ENCODE peak calls at places on chromosomes 7 and 10, in six cellular contexts. K is neural progenitor cell, U is IMR-90, Q is fibroblast of lung, H is tibial artery, E is stomach. D is an unnamed sample. For H3K4me1, the result is how much of the 10 kb centered on the place peaks cover.

GRCh38 chr10:14329609-14330246 is 996 bp downstream of the FRMD4A start:
- DNase-seq in U (peak), H (no peak), K (peak), Q (peak), E (no peak), D (no peak)

GRCh38 chr10:13637303-13637856 is 50.6 kb downstream of the PRPF18 start:
- DNase-seq in K (no peak), H (no peak), U (no peak), E (no peak), Q (peak), D (no peak)

GRCh38 chr10:13349776-13350274 is 1.7 kb upstream of the SEPHS1 start:
- DNase-seq in U (peak), Q (peak), H (peak), K (peak), E (peak), D (peak)

GRCh38 chr7:49635800-49636199 is 137.6 kb upstream of the VWC2 start:
- DNase-seq in H (no peak), U (no peak), E (no peak), Q (no peak), K (no peak), D (no peak)

GRCh38 chr10:77886795-77887355 is 39.7 kb downstream of the DLG5 start:
- DNase-seq in Q (no peak), K (no peak), H (no peak), U (no peak), E (no peak), D (no peak)

GRCh38 chr7:132759482-132760240 is 183.4 kb upstream of the PLXNA4 start:
- DNase-seq in K (no peak), U (no peak), Q (no peak), E (no peak), H (no peak), D (no peak)

GRCh38 chr7:81690251-81690650 is 79.6 kb downstream of the HGF start:
- DNase-seq in K (no peak), H (no peak), Q (peak), E (no peak), U (no peak), D (no peak)

GRCh38 chr10:123998197-123999141 is 94.9 kb downstream of the CHST15 start:
- DNase-seq in K (no peak), Q (no peak), H (no peak), U (no peak), E (no peak), D (no peak)

GRCh38 chr7:23333671-23334246 is 34.6 kb downstream of the MALSU1 start:
- DNase-seq in H (peak), Q (peak), E (no peak), U (peak), K (no peak), D (no peak)

GRCh38 chr10:6694447-6695155 is 114.5 kb upstream of the PRKCQ start:
- DNase-seq in E (no peak), H (no peak), U (no peak), Q (peak), K (no peak), D (no peak)

GRCh38 chr10:43250625-43250924 is 16.3 kb downstream of the RASGEF1A start:
- DNase-seq in U (no peak), H (no peak), K (no peak), Q (no peak), E (no peak), D (peak)

GRCh38 chr10:48455392-48456151 is 149.1 kb downstream of the MAPK8 start:
- DNase-seq in E (peak), H (no peak), U (no peak), K (no peak), Q (no peak), D (peak)

GRCh38 chr7:31058122-31058521 is 6.0 kb downstream of the ADCYAP1R1 start:
- DNase-seq in K (no peak), E (no peak), Q (peak), U (peak), H (no peak), D (no peak)

GRCh38 chr7:24965831-24966708 is 13.9 kb downstream of the OSBPL3 start:
- DNase-seq in Q (peak), E (no peak), K (peak), H (peak), U (peak), D (no peak)

GRCh38 chr10:58590152-58590551 is 77.5 kb downstream of the BICC1 start:
- DNase-seq in H (peak), U (peak), K (no peak), E (no peak), Q (peak), D (no peak)

GRCh38 chr7:41501016-41501415 is 201.9 kb downstream of the INHBA start:
- DNase-seq in Q (peak), H (no peak), U (no peak), E (no peak), K (no peak), D (no peak)

GRCh38 chr10:48659790-48660189 is 24.9 kb upstream of the WDFY4 start:
- DNase-seq in Q (no peak), K (peak), U (no peak), E (no peak), H (no peak), D (no peak)

GRCh38 chr7:46568420-46569116 is 647.5 kb upstream of the IGFBP3 start:
- DNase-seq in Q (no peak), E (no peak), H (no peak), K (no peak), U (no peak), D (no peak)

GRCh38 chr7:69781412-69781846 is 183.2 kb downstream of the AUTS2 start:
- DNase-seq in U (no peak), K (no peak), Q (peak), H (peak), E (no peak), D (no peak)

GRCh38 chr10:7337431-7338171 is 73.2 kb downstream of the SFMBT2 start:
- DNase-seq in U (no peak), Q (no peak), E (no peak), K (no peak), H (no peak), D (no peak)

GRCh38 chr7:47587389-47587788 is 5.5 kb upstream of the TNS3 start:
- DNase-seq in H (no peak), K (no peak), Q (no peak), E (peak), U (no peak), D (peak)

GRCh38 chr7:23438171-23438570 is 32.1 kb downstream of the IGF2BP3 start:
- DNase-seq in E (no peak), H (no peak), U (no peak), K (no peak), Q (peak), D (no peak)

GRCh38 chr7:84529480-84530205 is 335.1 kb upstream of the SEMA3A start:
- DNase-seq in H (no peak), K (no peak), U (peak), E (no peak), Q (peak), D (no peak)

GRCh38 chr10:10396601-10397000 is 621.1 kb upstream of the CELF2 start:
- DNase-seq in E (no peak), K (no peak), Q (no peak), U (peak), H (no peak), D (no peak)

DNA sequence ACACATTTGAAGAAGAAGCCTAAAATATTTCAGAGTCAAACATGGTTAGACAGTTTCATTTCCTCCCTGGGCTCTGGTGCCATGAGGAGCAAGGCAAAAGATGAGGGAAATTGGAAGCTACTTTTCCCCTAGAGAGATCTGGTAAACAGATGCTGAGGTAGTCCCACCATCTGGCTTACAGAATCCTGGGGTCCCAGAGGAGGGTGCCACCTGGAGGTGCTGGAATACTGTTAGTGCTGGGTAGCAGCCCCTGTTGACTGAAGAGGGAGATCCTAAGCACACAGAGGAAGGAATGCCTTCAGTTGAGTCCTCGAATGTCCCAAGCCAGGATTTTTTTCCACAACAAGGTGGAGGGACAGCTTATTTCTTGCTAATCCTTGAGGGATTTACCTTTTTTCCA is 160.1 kb downstream of the FZD1 start:
- DNase-seq in E (no peak), U (no peak), K (peak), Q (no peak), H (no peak), D (no peak)
- TF ChIP-seq CTCF in E (no peak), U (no peak), K (peak), Q (no peak), H (no peak), D (no peak)

GRCh38 chr7:134453526-134453925 is 5.4 kb downstream of the AKR1B1 start:
- DNase-seq in Q (no peak), H (no peak), K (no peak), E (no peak), U (no peak), D (no peak)
- H3K4me1 ChIP-seq in Q (under half), H (under half), K (under half), E (half or more), U (under half), D (under half)

GRCh38 chr7:76063114-76063513 is 15.2 kb downstream of the MDH2 start:
- DNase-seq in Q (no peak), U (no peak), E (no peak), H (no peak), K (no peak), D (no peak)
- TF ChIP-seq CTCF in Q (no peak), U (no peak), E (no peak), H (no peak), K (no peak), D (no peak)

GRCh38 chr10:21523557-21524008 is 1.9 kb downstream of the SKIDA1 start:
- DNase-seq in Q (peak), E (no peak), H (no peak), U (peak), K (peak), D (no peak)

GRCh38 chr10:21525367-21526183 is at the start of gene SKIDA1:
- DNase-seq in H (peak), U (peak), E (peak), Q (peak), K (peak), D (peak)

GRCh38 chr10:21524131-21524525 is 1.4 kb downstream of the SKIDA1 start:
- DNase-seq in K (no peak), E (no peak), H (no peak), U (no peak), Q (no peak), D (no peak)

GRCh38 chr10:21526184-21526951 is 886 bp upstream of the SKIDA1 start:
- DNase-seq in E (peak), H (peak), K (peak), U (peak), Q (peak), D (peak)

DNA sequence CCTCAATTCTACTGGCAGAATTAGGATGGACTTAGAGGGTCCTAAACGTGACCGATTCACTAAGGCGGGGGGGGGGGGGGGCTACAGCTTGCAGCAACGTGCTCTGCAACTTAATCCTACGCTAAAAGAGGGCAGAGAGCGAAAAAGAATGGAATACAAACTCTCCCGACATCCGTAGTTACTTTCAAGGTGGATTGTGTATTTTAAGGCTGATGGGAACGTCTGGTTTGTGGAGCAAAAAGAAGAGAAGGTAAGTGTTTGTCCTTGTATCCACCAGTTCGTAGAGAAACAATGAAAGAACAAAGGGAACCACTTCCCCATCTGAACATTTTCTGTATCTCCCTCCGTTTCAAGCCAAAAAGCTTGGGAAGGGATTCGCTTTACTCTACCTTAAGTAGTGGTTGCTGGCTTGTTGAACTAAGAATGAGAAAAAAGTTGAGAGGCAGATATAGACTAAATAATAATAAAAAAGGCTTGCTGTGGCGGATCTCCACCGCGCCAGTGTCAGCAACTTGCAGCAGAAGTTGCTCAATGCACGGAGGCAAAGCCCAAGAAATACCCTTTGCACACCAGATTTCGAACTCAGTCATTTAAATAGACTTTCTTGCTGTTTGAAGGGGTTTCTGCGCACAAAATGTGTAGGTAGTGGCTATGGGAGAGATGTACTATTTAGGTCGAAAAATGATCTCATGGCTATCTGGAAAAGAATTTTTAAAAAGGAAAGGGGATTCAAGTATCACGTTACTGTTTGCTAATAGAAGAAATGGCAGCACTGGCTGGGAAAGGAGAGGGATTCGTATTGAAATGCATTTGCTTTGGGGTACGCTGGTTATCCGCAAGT is 736 bp downstream of the SKIDA1 start:
- DNase-seq in U (peak), Q (peak), H (no peak), E (no peak), K (peak), D (no peak)
- H3K4me1 ChIP-seq in U (under half), Q (under half), H (under half), E (half or more), K (half or more), D (under half)

DNA sequence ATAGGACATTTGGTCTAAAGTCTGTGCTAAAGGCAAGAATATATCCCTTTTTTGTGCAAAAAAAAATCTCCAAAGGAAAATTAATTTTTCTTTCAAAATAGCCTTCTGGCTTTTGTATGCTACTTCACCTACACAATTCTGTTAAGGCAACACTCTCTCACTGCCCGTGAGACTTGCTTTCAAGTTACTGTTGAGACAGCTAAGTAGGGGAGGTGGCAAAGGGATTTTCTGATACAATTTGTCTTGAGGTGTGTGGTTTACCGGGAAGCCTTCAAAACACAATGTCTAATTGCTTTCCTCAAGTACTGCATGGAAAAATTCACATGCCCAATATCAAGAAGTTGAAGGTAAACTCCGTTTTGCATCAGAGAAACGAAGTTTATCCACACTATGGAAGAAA is 50.8 kb upstream of the RSU1 start:
- DNase-seq in H (no peak), E (no peak), Q (peak), U (no peak), K (peak), D (no peak)
- TF ChIP-seq CTCF in H (no peak), E (no peak), Q (no peak), U (no peak), K (no peak), D (no peak)

DNA sequence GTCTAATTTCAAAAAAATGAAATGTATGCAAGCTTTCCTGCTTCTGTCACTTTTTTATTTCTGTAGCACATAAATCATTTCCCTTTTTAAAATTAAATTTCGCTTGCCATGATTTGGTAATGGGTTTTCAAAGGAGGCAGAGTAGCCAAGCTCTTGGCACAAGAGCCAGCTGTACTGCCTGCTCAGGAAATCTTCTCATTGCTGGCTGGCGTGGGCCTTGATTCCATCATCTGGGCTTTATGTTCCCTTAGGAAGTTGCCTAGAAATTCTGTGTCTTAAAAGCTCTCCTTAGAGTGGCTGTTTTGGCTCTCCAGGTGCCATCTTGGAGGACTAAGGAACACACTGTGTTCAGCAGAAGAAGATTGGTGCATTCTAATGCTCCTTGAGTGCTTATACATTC is 107.4 kb downstream of the ARID5B start:
- DNase-seq in K (no peak), U (no peak), Q (no peak), E (no peak), H (no peak), D (no peak)
- H3K4me1 ChIP-seq in K (under half), U (under half), Q (under half), E (under half), H (half or more), D (under half)

GRCh38 chr7:116097365-116098009 is 66.9 kb upstream of the TFEC start:
- DNase-seq in K (no peak), E (no peak), H (no peak), Q (peak), U (peak), D (no peak)
- TF ChIP-seq CTCF in K (peak), E (no peak), H (no peak), Q (no peak), U (no peak), D (no peak)